ENCODE peak calls at places on chromosomes 7 and 10, in six cellular contexts. N, L, X, H, K and E are unnamed samples.

GRCh38 chr7:44222074-44222473 is 21.3 kb downstream of the YKT6 start:
- DNase-seq in K (peak; percentile 38), N (peak; percentile 2), H (peak; percentile 14), X (no peak), L (no peak), E (no peak)

GRCh38 chr7:144824360-144824759 is 11.5 kb downstream of the TPK1 start:
- DNase-seq in K (no peak), H (no peak), L (no peak), N (no peak), X (no peak), E (no peak)

GRCh38 chr7:70178787-70179186 is 580.5 kb downstream of the AUTS2 start:
- DNase-seq in H (peak; percentile 51), N (no peak), X (no peak), K (no peak), L (peak; percentile 84), E (no peak)

GRCh38 chr10:114234132-114234531 is 4.9 kb upstream of the VWA2 start:
- DNase-seq in H (no peak), X (no peak), L (no peak), K (no peak), N (no peak), E (no peak)

GRCh38 chr10:104642001-104642270 is 846 bp downstream of the SORCS3 start:
- DNase-seq in K (no peak), H (no peak), L (no peak), X (no peak), N (no peak), E (no peak)

GRCh38 chr10:113858541-113858940 is 4.1 kb downstream of the NHLRC2 start:
- DNase-seq in X (no peak), H (no peak), N (no peak), L (no peak), K (no peak), E (no peak)

GRCh38 chr10:1100691-1101368 is 44.6 kb downstream of the WDR37 start:
- DNase-seq in N (no peak), H (no peak), X (no peak), L (no peak), K (no peak), E (no peak)

GRCh38 chr10:11150255-11150731 is 132.6 kb downstream of the CELF2 start:
- DNase-seq in H (no peak), L (no peak), K (no peak), X (no peak), N (no peak), E (no peak)

GRCh38 chr10:44386546-44387052 is 1.7 kb upstream of the CXCL12 start:
- DNase-seq in L (peak; percentile 57), H (no peak), X (peak; percentile 71), N (peak; percentile 74), K (peak; percentile 77), E (peak; percentile 73)

GRCh38 chr7:134834689-134835462 is 55.4 kb downstream of the CALD1 start:
- DNase-seq in N (no peak), K (no peak), X (no peak), H (no peak), L (no peak), E (no peak)

GRCh38 chr7:119664601-119665000 is 608.4 kb upstream of the KCND2 start:
- DNase-seq in X (no peak), N (no peak), H (no peak), L (no peak), K (no peak), E (no peak)

GRCh38 chr7:140229591-140230516 is 53.1 kb upstream of the KDM7A start:
- DNase-seq in H (peak; percentile 51), K (no peak), N (no peak), X (no peak), L (peak; percentile 87), E (peak; percentile 14)

GRCh38 chr7:148264933-148265557 is 325.5 kb upstream of the C7orf33 start:
- DNase-seq in H (no peak), X (peak; percentile 40), N (no peak), L (no peak), K (no peak), E (peak; percentile 22)

GRCh38 chr10:43409385-43410109 is 561 bp upstream of the HNRNPF start:
- DNase-seq in N (peak; percentile 58), H (peak; percentile 82), X (peak; percentile 43), L (peak; percentile 69), K (peak; percentile 84), E (no peak)

GRCh38 chr7:22173884-22174573 is 182.9 kb downstream of the RAPGEF5 start:
- DNase-seq in K (no peak), N (no peak), H (no peak), L (no peak), X (no peak), E (no peak)

GRCh38 chr7:92740713-92741126 is 95.7 kb downstream of the CDK6 start:
- DNase-seq in L (no peak), H (no peak), K (no peak), N (no peak), X (no peak), E (no peak)

GRCh38 chr7:37643876-37644275 is 39.7 kb upstream of the GPR141 start:
- DNase-seq in X (peak; percentile 41), K (no peak), N (no peak), H (no peak), L (no peak), E (no peak)

GRCh38 chr7:94205529-94205928 is 189.2 kb upstream of the COL1A2 start:
- DNase-seq in N (no peak), K (no peak), X (no peak), H (no peak), L (no peak), E (no peak)

GRCh38 chr7:36119005-36119711 is 33.9 kb upstream of the EEPD1 start:
- DNase-seq in L (peak; percentile 56), X (no peak), H (no peak), K (no peak), N (no peak), E (no peak)

GRCh38 chr7:150322114-150322832 is 882 bp upstream of the LRRC61 start:
- DNase-seq in L (no peak), K (no peak), N (no peak), X (no peak), H (no peak), E (no peak)

GRCh38 chr7:17015575-17015974 is 133.8 kb upstream of the AGR3 start:
- DNase-seq in N (no peak), L (no peak), H (no peak), K (no peak), X (no peak), E (no peak)

GRCh38 chr7:20651960-20652544 is 36.6 kb downstream of the ABCB5 start:
- DNase-seq in K (no peak), H (no peak), X (peak; percentile 23), N (no peak), L (no peak), E (no peak)

GRCh38 chr7:157472311-157473050 is 135.7 kb downstream of the DNAJB6 start:
- DNase-seq in H (no peak), K (peak; percentile 35), L (no peak), X (no peak), N (no peak), E (no peak)
- H3K9me3 ChIP-seq in H (peaks cover 4% of the 10 kb centered on the region), K (peaks cover 11% of the 10 kb centered on the region), L (peaks cover 16% of the 10 kb centered on the region), X (no peaks in the 10 kb centered on the region), N (peaks cover 12% of the 10 kb centered on the region), E (no peaks in the 10 kb centered on the region)

GRCh38 chr10:69334258-69335062 is 56.2 kb downstream of the HK1 start:
- DNase-seq in N (no peak), L (no peak), X (no peak), H (no peak), K (no peak), E (no peak)

GRCh38 chr10:69332278-69333010 is 54.1 kb downstream of the HK1 start:
- DNase-seq in L (peak; percentile 58), N (no peak), K (no peak), H (no peak), X (no peak), E (no peak)

GRCh38 chr10:69335063-69335587 is 56.8 kb downstream of the HK1 start:
- DNase-seq in X (peak; percentile 32), N (peak; percentile 51), L (peak; percentile 29), H (peak; percentile 84), K (peak; percentile 84), E (no peak)

GRCh38 chr10:69331161-69331560 is 52.9 kb downstream of the HK1 start:
- DNase-seq in X (no peak), K (no peak), L (no peak), H (no peak), N (no peak), E (no peak)

GRCh38 chr10:69333205-69333604 is 54.9 kb downstream of the HK1 start:
- DNase-seq in H (peak; percentile 72), K (peak; percentile 78), X (no peak), N (no peak), L (no peak), E (peak; percentile 57)
- TF ChIP-seq CTCF in H (peak; percentile 39), K (peak; percentile 39), X (no peak), N (peak; percentile 25), L (peak; percentile 17), E (peak; percentile 46)

GRCh38 chr7:157691521-157692155 is 354.8 kb downstream of the DNAJB6 start:
- DNase-seq in L (no peak), H (no peak), X (peak; percentile 10), K (peak; percentile 63), N (no peak), E (no peak)
- H3K4me3 ChIP-seq in L (peak overlapping the region; percentile 11), H (peak overlapping the region; percentile 27), X (peak overlapping the region; percentile 41), K (peak overlapping the region; percentile 34), N (peak overlapping the region; percentile 53), E (no peak overlapping the region)

DNA sequence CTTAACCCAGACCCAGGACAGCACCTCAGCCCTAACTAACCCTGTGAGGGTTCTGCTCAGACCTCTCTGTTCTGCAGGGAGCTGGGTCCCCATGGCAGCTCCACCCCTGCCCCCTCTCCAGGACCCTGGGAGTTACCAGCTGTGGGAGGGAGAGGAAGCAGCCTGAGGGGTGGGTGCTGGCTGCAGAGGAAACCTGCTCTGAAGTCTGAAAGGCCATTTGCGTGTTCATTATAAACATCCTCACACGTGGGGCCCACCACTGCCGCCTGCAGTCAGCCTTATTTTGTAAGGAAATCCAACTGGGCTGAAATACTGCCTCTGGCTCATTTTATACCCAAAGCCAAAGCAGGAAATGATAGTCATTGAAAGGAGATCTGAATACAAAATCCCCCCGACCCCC is 195.7 kb downstream of the TCERG1L start:
- DNase-seq in H (no peak), X (no peak), L (no peak), N (no peak), K (no peak), E (no peak)
- H3K9me3 ChIP-seq in H (no peaks in the 10 kb centered on the region), X (no peaks in the 10 kb centered on the region), L (no peaks in the 10 kb centered on the region), N (no peaks in the 10 kb centered on the region), K (no peaks in the 10 kb centered on the region), E (no peaks in the 10 kb centered on the region)

GRCh38 chr10:86586516-86586915 is 64.9 kb upstream of the WAPL start:
- DNase-seq in L (no peak), X (peak; percentile 52), H (no peak), N (no peak), K (no peak), E (no peak)

GRCh38 chr10:86580549-86580886 is 58.9 kb upstream of the WAPL start:
- DNase-seq in H (no peak), N (no peak), L (no peak), K (no peak), X (no peak), E (no peak)

GRCh38 chr10:86585037-86585725 is 63.6 kb upstream of the WAPL start:
- DNase-seq in L (peak; percentile 76), N (peak; percentile 60), H (peak; percentile 72), X (peak; percentile 70), K (peak; percentile 84), E (peak; percentile 70)

GRCh38 chr10:86583983-86584382 is 62.4 kb upstream of the WAPL start:
- DNase-seq in K (no peak), L (no peak), X (peak; percentile 20), H (no peak), N (no peak), E (no peak)

GRCh38 chr10:86585726-86586048 is 64.1 kb upstream of the WAPL start:
- DNase-seq in K (no peak), H (no peak), N (no peak), L (no peak), X (no peak), E (no peak)
- TF ChIP-seq CTCF in K (no peak), H (no peak), N (no peak), L (no peak), X (no peak), E (no peak)